ENCODE peak calls at places on chromosomes 2 and 18, in five cellular contexts. W is sigmoid colon, F is lung, Y is HCT116, S is A549. P is an unnamed sample.

GRCh38 chr2:54669677-54670484 is 53.6 kb upstream of the EML6 start:
- DNase-seq in W (peak; percentile 84), F (peak; percentile 61), Y (no peak), S (peak; percentile 62), P (no peak)

GRCh38 chr2:43326116-43326825 is 99.9 kb upstream of the ZFP36L2 start:
- DNase-seq in W (no peak), F (no peak), Y (no peak), S (no peak), P (no peak)

GRCh38 chr18:9704233-9705118 is 3.6 kb upstream of the RAB31 start:
- DNase-seq in W (peak; percentile 37), F (no peak), Y (no peak), S (no peak), P (no peak)

GRCh38 chr2:173432049-173432754 is 77.5 kb downstream of the CDCA7 start:
- DNase-seq in W (no peak), F (no peak), Y (no peak), S (peak; percentile 11), P (peak; percentile 39)

GRCh38 chr18:49898421-49898820 is 85.1 kb upstream of the ACAA2 start:
- DNase-seq in W (no peak), F (peak; percentile 53), Y (peak; percentile 18), S (peak; percentile 42), P (peak; percentile 68)

GRCh38 chr2:141766225-141766624 is 364.6 kb downstream of the LRP1B start:
- DNase-seq in W (no peak), F (no peak), Y (no peak), S (no peak), P (no peak)

GRCh38 chr2:236969767-236970655 is 115.7 kb upstream of the COPS8 start:
- DNase-seq in W (no peak), F (no peak), Y (no peak), S (no peak), P (no peak)

GRCh38 chr2:172823451-172823850 is 87.8 kb downstream of the RAPGEF4 start:
- DNase-seq in W (no peak), F (no peak), Y (no peak), S (no peak), P (no peak)

GRCh38 chr18:79705272-79705671 is 25.7 kb downstream of the CTDP1 start:
- DNase-seq in W (no peak), F (no peak), Y (no peak), S (no peak), P (no peak)

GRCh38 chr18:77127769-77128671 is 4.6 kb downstream of the MBP start:
- DNase-seq in W (peak; percentile 73), F (peak; percentile 53), Y (no peak), S (peak; percentile 92), P (no peak)

GRCh38 chr2:65530547-65531320 is 98.3 kb upstream of the SPRED2 start:
- DNase-seq in W (no peak), F (no peak), Y (no peak), S (no peak), P (no peak)

GRCh38 chr2:79547568-79547967 is 34.7 kb downstream of the CTNNA2 start:
- DNase-seq in W (no peak), F (no peak), Y (no peak), S (no peak), P (no peak)

GRCh38 chr2:226985227-226985946 is 149.5 kb downstream of the RHBDD1 start:
- DNase-seq in W (no peak), F (no peak), Y (peak; percentile 56), S (peak; percentile 66), P (no peak)

GRCh38 chr18:74454279-74454741 is 2.8 kb downstream of the DIPK1C start:
- DNase-seq in W (no peak), F (no peak), Y (no peak), S (no peak), P (no peak)

GRCh38 chr18:69817335-69817935 is 130.2 kb downstream of the CD226 start:
- DNase-seq in W (no peak), F (no peak), Y (no peak), S (no peak), P (no peak)

GRCh38 chr2:96839288-96839874 is 4.4 kb downstream of the ANKRD23 start:
- DNase-seq in W (no peak), F (peak; percentile 73), Y (no peak), S (no peak), P (no peak)

GRCh38 chr18:23133860-23134779 is 1.2 kb upstream of the CABLES1 start:
- DNase-seq in W (no peak), F (peak; percentile 57), Y (peak; percentile 53), S (peak; percentile 76), P (no peak)

DNA sequence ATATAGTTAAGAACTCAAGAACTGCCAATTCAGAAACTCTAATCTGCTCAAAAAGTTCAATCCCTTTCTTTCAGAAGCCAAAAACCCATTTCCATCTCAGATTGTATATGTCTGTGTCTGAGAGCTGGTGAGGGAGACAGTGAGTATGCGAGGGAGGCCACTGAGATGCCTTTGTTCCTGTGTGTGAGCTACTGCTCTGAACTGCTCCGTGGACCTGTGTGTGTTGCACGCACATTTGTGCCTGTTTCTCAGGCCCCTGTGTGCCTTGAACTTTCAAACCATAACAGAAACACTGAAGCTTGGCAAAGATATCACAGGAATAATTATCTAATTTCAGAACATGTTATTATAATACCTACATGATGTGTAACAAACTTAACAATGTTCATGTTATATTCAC is 2.4 kb upstream of the PKDCC start:
- DNase-seq in W (no peak), F (no peak), Y (no peak), S (no peak), P (peak; percentile 20)
- H3K27ac ChIP-seq in W (peak overlapping the region; percentile 90), F (no peak overlapping the region), Y (no peak overlapping the region), S (peak overlapping the region; percentile 96), P (no peak overlapping the region)

GRCh38 chr2:69450735-69451416 is 13.6 kb upstream of the NFU1 start:
- DNase-seq in W (no peak), F (no peak), Y (no peak), S (no peak), P (no peak)
- H3K27ac ChIP-seq in W (no peak overlapping the region), F (no peak overlapping the region), Y (no peak overlapping the region), S (no peak overlapping the region), P (no peak overlapping the region)

GRCh38 chr2:84947010-84947593 is 23.9 kb upstream of the KCMF1 start:
- DNase-seq in W (no peak), F (no peak), Y (no peak), S (no peak), P (no peak)

GRCh38 chr2:84942964-84943421 is 28.0 kb upstream of the KCMF1 start:
- DNase-seq in W (peak; percentile 12), F (no peak), Y (no peak), S (no peak), P (no peak)

GRCh38 chr2:84946204-84947009 is 24.6 kb upstream of the KCMF1 start:
- DNase-seq in W (no peak), F (no peak), Y (peak; percentile 96), S (peak; percentile 94), P (peak; percentile 86)

GRCh38 chr2:84942166-84942565 is 28.8 kb upstream of the KCMF1 start:
- DNase-seq in W (no peak), F (no peak), Y (no peak), S (no peak), P (no peak)

DNA sequence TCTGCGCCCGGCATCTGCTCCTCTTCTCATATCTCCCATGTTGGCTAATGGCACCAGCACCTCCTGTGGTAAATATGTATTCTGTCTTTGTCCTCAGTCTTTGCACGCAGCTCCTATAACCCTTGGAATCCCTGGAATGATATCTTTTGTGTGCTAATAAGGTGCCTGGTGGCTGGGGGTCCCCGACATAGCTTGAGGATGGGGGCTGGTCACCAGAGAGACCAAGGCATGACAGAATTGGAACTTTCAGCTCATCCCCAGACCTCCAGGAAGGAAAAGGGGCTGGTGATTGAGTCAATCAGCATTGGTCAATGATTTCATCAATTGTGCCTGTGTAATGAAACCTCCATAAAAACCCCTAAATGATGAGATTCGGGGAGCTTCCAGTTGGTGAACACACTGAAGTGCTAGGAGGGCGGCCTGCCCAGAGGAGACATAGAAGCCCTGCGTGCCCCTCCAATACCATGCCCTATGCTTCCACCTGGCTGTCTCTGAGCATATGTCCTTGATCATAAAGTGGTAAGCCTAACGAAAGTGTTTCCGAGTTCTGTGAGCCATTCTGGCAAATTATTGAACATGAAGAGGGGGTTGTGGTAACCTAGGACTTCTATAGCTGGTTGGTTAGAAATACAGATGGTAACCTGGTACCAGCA is 26.6 kb upstream of the KCMF1 start:
- DNase-seq in W (no peak), F (no peak), Y (no peak), S (no peak), P (no peak)
- H3K27ac ChIP-seq in W (no peak overlapping the region), F (no peak overlapping the region), Y (peak overlapping the region; percentile 99), S (peak overlapping the region; percentile 88), P (no peak overlapping the region)

GRCh38 chr2:19358242-19359020 is at the start of gene OSR1:
- DNase-seq in W (peak; percentile 90), F (no peak), Y (no peak), S (peak; percentile 69), P (peak; percentile 77)

GRCh38 chr2:19359021-19359357 is 566 bp upstream of the OSR1 start:
- DNase-seq in W (no peak), F (no peak), Y (no peak), S (no peak), P (no peak)

GRCh38 chr2:19360881-19361321 is 2.5 kb upstream of the OSR1 start:
- DNase-seq in W (no peak), F (no peak), Y (no peak), S (no peak), P (no peak)

GRCh38 chr2:19360266-19360665 is 1.8 kb upstream of the OSR1 start:
- DNase-seq in W (no peak), F (no peak), Y (no peak), S (no peak), P (no peak)

DNA sequence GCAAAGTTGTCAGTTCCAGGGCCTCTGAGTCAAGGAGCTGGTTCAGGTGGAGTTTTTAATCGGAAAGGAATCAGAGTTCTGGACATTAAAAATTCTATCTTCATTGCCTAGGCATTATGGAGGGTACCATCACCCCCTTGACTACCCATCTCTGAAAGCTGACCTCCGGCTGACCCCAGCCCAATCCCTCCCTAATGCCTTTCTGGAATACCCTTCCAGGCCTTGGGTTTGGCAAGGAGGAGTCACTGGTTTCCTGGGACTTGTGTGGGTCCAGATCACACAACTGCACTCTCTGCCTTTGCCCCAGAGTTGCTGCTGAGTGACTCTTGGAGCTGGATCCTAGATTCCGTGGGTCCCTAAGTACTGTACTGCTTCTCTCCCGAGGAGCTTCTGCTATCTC is 1.0 kb upstream of the OSR1 start:
- DNase-seq in W (no peak), F (no peak), Y (no peak), S (no peak), P (no peak)
- H3K27ac ChIP-seq in W (peak overlapping the region; percentile 90), F (no peak overlapping the region), Y (no peak overlapping the region), S (peak overlapping the region; percentile 93), P (no peak overlapping the region)

GRCh38 chr2:99388892-99389291 is 51.7 kb downstream of the EIF5B start:
- DNase-seq in W (no peak), F (no peak), Y (no peak), S (no peak), P (no peak)
- H3K27ac ChIP-seq in W (no peak overlapping the region), F (no peak overlapping the region), Y (no peak overlapping the region), S (no peak overlapping the region), P (no peak overlapping the region)

P was measured in SJSA1.